ENCODE peak calls at places on chromosome 3, in seven cellular contexts. M, B, J, R, Z, N and U are unnamed samples.

GRCh38 chr3:188853896-188854295 is 317.9 kb upstream of the TPRG1 start:
- DNase-seq in R (no peak), N (no peak), M (no peak), B (no peak), Z (peak; percentile 26), J (peak; percentile 68), U (no peak)

GRCh38 chr3:23916152-23916885 is 471 bp downstream of the NKIRAS1 start:
- DNase-seq in R (no peak), N (no peak), B (no peak), M (no peak), Z (no peak), J (no peak), U (no peak)

GRCh38 chr3:184584001-184584891 is 22.7 kb downstream of the EPHB3 start:
- DNase-seq in J (no peak), N (no peak), B (no peak), Z (no peak), M (no peak), R (no peak), U (no peak)

GRCh38 chr3:61912158-61912557 is 350.8 kb downstream of the PTPRG start:
- DNase-seq in R (no peak), N (no peak), Z (no peak), B (no peak), M (no peak), J (no peak), U (no peak)

GRCh38 chr3:141383555-141384129 is 15.3 kb downstream of the ZBTB38 start:
- DNase-seq in N (no peak), Z (peak; percentile 51), J (no peak), R (no peak), B (no peak), M (no peak), U (no peak)

GRCh38 chr3:50333744-50334328 is 5.8 kb upstream of the TUSC2 start:
- DNase-seq in N (no peak), Z (no peak), R (no peak), B (no peak), M (peak; percentile 80), J (peak; percentile 89), U (no peak)

GRCh38 chr3:178960191-178960590 is 111.4 kb downstream of the ZMAT3 start:
- DNase-seq in B (no peak), R (no peak), N (no peak), M (no peak), Z (no peak), J (no peak), U (no peak)

GRCh38 chr3:30554317-30554690 is 52.1 kb upstream of the TGFBR2 start:
- DNase-seq in N (no peak), R (no peak), Z (no peak), M (no peak), J (no peak), B (no peak), U (no peak)

GRCh38 chr3:126057936-126058335 is 26.0 kb downstream of the SLC41A3 start:
- DNase-seq in Z (no peak), B (no peak), N (no peak), J (no peak), M (no peak), R (no peak), U (no peak)

GRCh38 chr3:190339130-190339529 is 16.9 kb upstream of the CLDN1 start:
- DNase-seq in J (peak; percentile 35), Z (peak; percentile 56), M (no peak), N (peak; percentile 57), R (no peak), B (no peak), U (peak; percentile 31)

GRCh38 chr3:178562143-178562868 is 26.1 kb downstream of the KCNMB2 start:
- DNase-seq in J (peak; percentile 46), R (no peak), M (peak; percentile 31), N (no peak), Z (no peak), B (no peak), U (no peak)

GRCh38 chr3:1082024-1082633 is 10.7 kb upstream of the CNTN6 start:
- DNase-seq in R (peak; percentile 2), N (peak; percentile 74), Z (peak; percentile 37), M (peak; percentile 32), B (peak; percentile 7), J (peak; percentile 48), U (peak; percentile 17)

GRCh38 chr3:118811333-118811732 is 223.3 kb downstream of the IGSF11 start:
- DNase-seq in Z (no peak), N (no peak), M (no peak), J (no peak), R (no peak), B (no peak), U (no peak)

GRCh38 chr3:27312044-27312668 is 57.0 kb downstream of the NEK10 start:
- DNase-seq in R (peak; percentile 5), M (no peak), N (peak; percentile 85), B (no peak), J (peak; percentile 80), Z (peak; percentile 59), U (peak; percentile 61)

GRCh38 chr3:149765762-149766334 is 13.6 kb upstream of the COMMD2 start:
- DNase-seq in M (no peak), B (no peak), Z (peak; percentile 30), J (peak; percentile 61), R (no peak), N (peak; percentile 37), U (no peak)

GRCh38 chr3:52046186-52046913 is 10.0 kb downstream of the DUSP7 start:
- DNase-seq in M (peak; percentile 71), R (no peak), N (no peak), Z (peak; percentile 98), B (no peak), J (peak; percentile 90), U (no peak)

GRCh38 chr3:118943597-118943996 is 91.0 kb downstream of the IGSF11 start:
- DNase-seq in M (no peak), J (peak; percentile 2), N (no peak), B (no peak), Z (no peak), R (no peak), U (no peak)

GRCh38 chr3:147393261-147393964 is 12.9 kb downstream of the ZIC4 start:
- DNase-seq in M (no peak), R (no peak), J (no peak), N (no peak), B (peak; percentile 35), Z (no peak), U (no peak)

GRCh38 chr3:194781617-194782016 is 95.9 kb downstream of the FAM43A start:
- DNase-seq in M (no peak), B (no peak), Z (no peak), R (no peak), J (no peak), N (no peak), U (no peak)

GRCh38 chr3:55416381-55416821 is 70.7 kb downstream of the WNT5A start:
- DNase-seq in Z (peak; percentile 85), N (no peak), B (no peak), R (no peak), M (no peak), J (peak; percentile 66), U (no peak)

GRCh38 chr3:159322322-159322939 is 520.6 kb downstream of the MFSD1 start:
- DNase-seq in B (no peak), M (peak; percentile 21), Z (no peak), N (peak; percentile 31), R (peak; percentile 26), J (peak; percentile 42), U (peak; percentile 47)

GRCh38 chr3:49723301-49723630 is 485 bp downstream of the GMPPB start:
- DNase-seq in M (peak; percentile 72), N (peak; percentile 54), Z (peak; percentile 29), J (peak; percentile 43), R (peak; percentile 69), B (peak; percentile 54), U (peak; percentile 73)

GRCh38 chr3:55524565-55525244 is 37.6 kb upstream of the WNT5A start:
- DNase-seq in M (no peak), N (no peak), R (no peak), J (peak; percentile 55), Z (peak; percentile 89), B (no peak), U (no peak)

GRCh38 chr3:161220850-161221753 is at the start of gene NMD3:
- DNase-seq in B (peak; percentile 91), J (peak; percentile 96), Z (peak; percentile 83), R (peak; percentile 95), N (peak; percentile 93), M (peak; percentile 96), U (peak; percentile 94)

GRCh38 chr3:192833177-192833890 is 84.3 kb downstream of the MB21D2 start:
- DNase-seq in J (peak; percentile 77), B (no peak), R (no peak), M (no peak), N (no peak), Z (peak; percentile 87), U (no peak)

GRCh38 chr3:193943200-193943599 is 192.7 kb upstream of the HES1 start:
- DNase-seq in R (no peak), B (no peak), M (no peak), Z (no peak), J (no peak), N (no peak), U (no peak)

GRCh38 chr3:151901282-151901945 is 28.0 kb downstream of the SUCNR1 start:
- DNase-seq in J (no peak), N (no peak), Z (peak; percentile 61), M (no peak), B (no peak), R (no peak), U (no peak)

GRCh38 chr3:196320110-196320509 is 2.1 kb upstream of the DYNLT2B start:
- DNase-seq in B (no peak), R (no peak), J (no peak), Z (no peak), N (no peak), M (no peak), U (no peak)

GRCh38 chr3:140898340-140899180 is 43.1 kb upstream of the SLC25A36 start:
- DNase-seq in B (no peak), R (peak; percentile 18), Z (peak; percentile 80), M (no peak), J (peak; percentile 84), N (peak; percentile 77), U (peak; percentile 40)

GRCh38 chr3:57961828-57962447 is 46.3 kb upstream of the FLNB start:
- DNase-seq in J (peak; percentile 74), M (no peak), R (no peak), Z (no peak), N (peak; percentile 62), B (no peak), U (peak; percentile 31)

GRCh38 chr3:23748398-23749110 is 57.2 kb upstream of the UBE2E1 start:
- DNase-seq in R (no peak), Z (no peak), B (no peak), J (peak; percentile 70), M (no peak), N (no peak), U (no peak)